ENCODE peak calls at places on chromosomes 6 and 20, in seven cellular contexts. One of them, this sample, is unnamed.

GRCh38 chr20:16423311-16424212 is 149.7 kb downstream of the KIF16B start:
- DNase-seq in HTR-8/SVneo: no peak
- DNase-seq in activated effector memory CD4-positive, alpha-beta T cell treated with Interleukin-2 at 50 U/mL for 16 hours: no peak
- DNase-seq in ascending aorta: no peak
- DNase-seq in epithelial cell of proximal tubule: no peak
- DNase-seq in CD4-positive, alpha-beta T cell: no peak
- DNase-seq in NCI-H1092 treated with DMSO at 0.1 percent for 48 hours: no peak
- DNase-seq in this sample: peak; percentile 53

GRCh38 chr6:168871535-168872106 is 382.0 kb downstream of the THBS2 start:
- DNase-seq in ascending aorta: no peak
- DNase-seq in HTR-8/SVneo: no peak
- DNase-seq in epithelial cell of proximal tubule: no peak
- DNase-seq in activated effector memory CD4-positive, alpha-beta T cell treated with Interleukin-2 at 50 U/mL for 16 hours: no peak
- DNase-seq in NCI-H1092 treated with DMSO at 0.1 percent for 48 hours: peak; percentile 18
- DNase-seq in CD4-positive, alpha-beta T cell: no peak
- DNase-seq in this sample: no peak

GRCh38 chr20:37773260-37773825 is 79.5 kb downstream of the CTNNBL1 start:
- DNase-seq in activated effector memory CD4-positive, alpha-beta T cell treated with Interleukin-2 at 50 U/mL for 16 hours: no peak
- DNase-seq in HTR-8/SVneo: no peak
- DNase-seq in epithelial cell of proximal tubule: no peak
- DNase-seq in NCI-H1092 treated with DMSO at 0.1 percent for 48 hours: no peak
- DNase-seq in CD4-positive, alpha-beta T cell: no peak
- DNase-seq in ascending aorta: no peak
- DNase-seq in this sample: no peak

GRCh38 chr6:56655250-56655649 is 12.6 kb upstream of the DST start:
- DNase-seq in NCI-H1092 treated with DMSO at 0.1 percent for 48 hours: no peak
- DNase-seq in epithelial cell of proximal tubule: no peak
- DNase-seq in CD4-positive, alpha-beta T cell: no peak
- DNase-seq in activated effector memory CD4-positive, alpha-beta T cell treated with Interleukin-2 at 50 U/mL for 16 hours: no peak
- DNase-seq in ascending aorta: no peak
- DNase-seq in HTR-8/SVneo: no peak
- DNase-seq in this sample: no peak

GRCh38 chr20:60354181-60354580 is 396.0 kb downstream of the CDH26 start:
- DNase-seq in CD4-positive, alpha-beta T cell: no peak
- DNase-seq in ascending aorta: no peak
- DNase-seq in activated effector memory CD4-positive, alpha-beta T cell treated with Interleukin-2 at 50 U/mL for 16 hours: no peak
- DNase-seq in HTR-8/SVneo: no peak
- DNase-seq in epithelial cell of proximal tubule: no peak
- DNase-seq in NCI-H1092 treated with DMSO at 0.1 percent for 48 hours: no peak
- DNase-seq in this sample: no peak

GRCh38 chr6:159946912-159947311 is 22.0 kb upstream of the IGF2R start:
- DNase-seq in activated effector memory CD4-positive, alpha-beta T cell treated with Interleukin-2 at 50 U/mL for 16 hours: no peak
- DNase-seq in HTR-8/SVneo: no peak
- DNase-seq in NCI-H1092 treated with DMSO at 0.1 percent for 48 hours: no peak
- DNase-seq in epithelial cell of proximal tubule: no peak
- DNase-seq in ascending aorta: no peak
- DNase-seq in CD4-positive, alpha-beta T cell: no peak
- DNase-seq in this sample: no peak

GRCh38 chr6:101722991-101723579 is 329.6 kb downstream of the GRIK2 start:
- DNase-seq in ascending aorta: no peak
- DNase-seq in epithelial cell of proximal tubule: no peak
- DNase-seq in activated effector memory CD4-positive, alpha-beta T cell treated with Interleukin-2 at 50 U/mL for 16 hours: no peak
- DNase-seq in CD4-positive, alpha-beta T cell: no peak
- DNase-seq in NCI-H1092 treated with DMSO at 0.1 percent for 48 hours: no peak
- DNase-seq in HTR-8/SVneo: peak; percentile 2
- DNase-seq in this sample: peak; percentile 86

GRCh38 chr6:133814797-133815196 is 74.1 kb upstream of the TCF21 start:
- DNase-seq in CD4-positive, alpha-beta T cell: no peak
- DNase-seq in ascending aorta: no peak
- DNase-seq in activated effector memory CD4-positive, alpha-beta T cell treated with Interleukin-2 at 50 U/mL for 16 hours: no peak
- DNase-seq in HTR-8/SVneo: no peak
- DNase-seq in epithelial cell of proximal tubule: peak; percentile 29
- DNase-seq in NCI-H1092 treated with DMSO at 0.1 percent for 48 hours: no peak
- DNase-seq in this sample: peak; percentile 84

GRCh38 chr6:140316966-140317365 is 942.5 kb upstream of the CITED2 start:
- DNase-seq in activated effector memory CD4-positive, alpha-beta T cell treated with Interleukin-2 at 50 U/mL for 16 hours: no peak
- DNase-seq in NCI-H1092 treated with DMSO at 0.1 percent for 48 hours: no peak
- DNase-seq in ascending aorta: no peak
- DNase-seq in epithelial cell of proximal tubule: no peak
- DNase-seq in CD4-positive, alpha-beta T cell: no peak
- DNase-seq in HTR-8/SVneo: no peak
- DNase-seq in this sample: no peak

GRCh38 chr6:29974901-29975560 is 32.7 kb downstream of the HLA-A start:
- DNase-seq in CD4-positive, alpha-beta T cell: no peak
- DNase-seq in activated effector memory CD4-positive, alpha-beta T cell treated with Interleukin-2 at 50 U/mL for 16 hours: no peak
- DNase-seq in NCI-H1092 treated with DMSO at 0.1 percent for 48 hours: no peak
- DNase-seq in epithelial cell of proximal tubule: no peak
- DNase-seq in ascending aorta: no peak
- DNase-seq in HTR-8/SVneo: no peak
- DNase-seq in this sample: no peak

GRCh38 chr6:144415835-144416237 is 130.7 kb downstream of the UTRN start:
- DNase-seq in activated effector memory CD4-positive, alpha-beta T cell treated with Interleukin-2 at 50 U/mL for 16 hours: no peak
- DNase-seq in CD4-positive, alpha-beta T cell: no peak
- DNase-seq in NCI-H1092 treated with DMSO at 0.1 percent for 48 hours: no peak
- DNase-seq in HTR-8/SVneo: no peak
- DNase-seq in ascending aorta: no peak
- DNase-seq in epithelial cell of proximal tubule: peak; percentile 9
- DNase-seq in this sample: peak; percentile 77

GRCh38 chr6:159467473-159468041 is 225.5 kb downstream of the SOD2 start:
- DNase-seq in activated effector memory CD4-positive, alpha-beta T cell treated with Interleukin-2 at 50 U/mL for 16 hours: no peak
- DNase-seq in HTR-8/SVneo: no peak
- DNase-seq in ascending aorta: no peak
- DNase-seq in CD4-positive, alpha-beta T cell: no peak
- DNase-seq in NCI-H1092 treated with DMSO at 0.1 percent for 48 hours: no peak
- DNase-seq in epithelial cell of proximal tubule: no peak
- DNase-seq in this sample: no peak

GRCh38 chr6:28803337-28803709 is 120.5 kb downstream of the TRIM27 start:
- DNase-seq in epithelial cell of proximal tubule: no peak
- DNase-seq in NCI-H1092 treated with DMSO at 0.1 percent for 48 hours: no peak
- DNase-seq in activated effector memory CD4-positive, alpha-beta T cell treated with Interleukin-2 at 50 U/mL for 16 hours: no peak
- DNase-seq in CD4-positive, alpha-beta T cell: no peak
- DNase-seq in ascending aorta: no peak
- DNase-seq in HTR-8/SVneo: no peak
- DNase-seq in this sample: no peak

GRCh38 chr6:150666071-150666470 is 66.4 kb downstream of the PLEKHG1 start:
- DNase-seq in ascending aorta: no peak
- DNase-seq in epithelial cell of proximal tubule: no peak
- DNase-seq in NCI-H1092 treated with DMSO at 0.1 percent for 48 hours: no peak
- DNase-seq in HTR-8/SVneo: no peak
- DNase-seq in CD4-positive, alpha-beta T cell: no peak
- DNase-seq in activated effector memory CD4-positive, alpha-beta T cell treated with Interleukin-2 at 50 U/mL for 16 hours: no peak
- DNase-seq in this sample: no peak

GRCh38 chr20:22288156-22288555 is 296.2 kb downstream of the FOXA2 start:
- DNase-seq in ascending aorta: no peak
- DNase-seq in HTR-8/SVneo: no peak
- DNase-seq in activated effector memory CD4-positive, alpha-beta T cell treated with Interleukin-2 at 50 U/mL for 16 hours: no peak
- DNase-seq in CD4-positive, alpha-beta T cell: no peak
- DNase-seq in NCI-H1092 treated with DMSO at 0.1 percent for 48 hours: no peak
- DNase-seq in epithelial cell of proximal tubule: no peak
- DNase-seq in this sample: no peak

GRCh38 chr6:21022343-21023107 is 488.3 kb downstream of the CDKAL1 start:
- DNase-seq in CD4-positive, alpha-beta T cell: no peak
- DNase-seq in HTR-8/SVneo: peak; percentile 27
- DNase-seq in NCI-H1092 treated with DMSO at 0.1 percent for 48 hours: peak; percentile 21
- DNase-seq in epithelial cell of proximal tubule: peak; percentile 100
- DNase-seq in activated effector memory CD4-positive, alpha-beta T cell treated with Interleukin-2 at 50 U/mL for 16 hours: no peak
- DNase-seq in ascending aorta: no peak
- DNase-seq in this sample: peak; percentile 41

GRCh38 chr6:126063512-126064146 is 77.3 kb downstream of the TRMT11 start:
- DNase-seq in ascending aorta: no peak
- DNase-seq in NCI-H1092 treated with DMSO at 0.1 percent for 48 hours: no peak
- DNase-seq in HTR-8/SVneo: no peak
- DNase-seq in CD4-positive, alpha-beta T cell: no peak
- DNase-seq in activated effector memory CD4-positive, alpha-beta T cell treated with Interleukin-2 at 50 U/mL for 16 hours: no peak
- DNase-seq in epithelial cell of proximal tubule: no peak
- DNase-seq in this sample: peak; percentile 51

GRCh38 chr20:58700823-58701222 is 8.2 kb downstream of the NPEPL1 start:
- DNase-seq in HTR-8/SVneo: no peak
- DNase-seq in epithelial cell of proximal tubule: no peak
- DNase-seq in activated effector memory CD4-positive, alpha-beta T cell treated with Interleukin-2 at 50 U/mL for 16 hours: no peak
- DNase-seq in NCI-H1092 treated with DMSO at 0.1 percent for 48 hours: no peak
- DNase-seq in CD4-positive, alpha-beta T cell: no peak
- DNase-seq in ascending aorta: no peak
- DNase-seq in this sample: no peak

GRCh38 chr6:28683945-28684538 is 158.4 kb downstream of the GPX5 start:
- DNase-seq in activated effector memory CD4-positive, alpha-beta T cell treated with Interleukin-2 at 50 U/mL for 16 hours: no peak
- DNase-seq in CD4-positive, alpha-beta T cell: no peak
- DNase-seq in epithelial cell of proximal tubule: no peak
- DNase-seq in ascending aorta: no peak
- DNase-seq in NCI-H1092 treated with DMSO at 0.1 percent for 48 hours: peak; percentile 14
- DNase-seq in HTR-8/SVneo: no peak
- DNase-seq in this sample: peak; percentile 41

This sample was measured in amniotic epithelial cell.